ENCODE peak calls at places on chromosomes 11 and 22, in eight cellular contexts. N is A549; U is activated CD4-positive, CD25-positive, alpha-beta regulatory T cell treated with anti-CD3 and anti-CD28 coated beads, Interleukin-2, amount 50 U/mL, for 72 hours; Y is T-cell; I is HEK293T; B is GM19239; F is WERI-Rb-1; S is NCI-H524 treated with DMSO at 0.1 percent for 48 hours. G is an unnamed sample.

GRCh38 chr22:23678133-23678532 is 12.7 kb upstream of the RGL4 start:
- DNase-seq in N (no peak), U (no peak), Y (no peak), I (no peak), B (no peak), F (no peak), S (peak; percentile 86), G (no peak)

GRCh38 chr22:41517172-41518047 is 26.9 kb downstream of the POLR3H start:
- DNase-seq in N (peak; percentile 48), U (peak; percentile 46), Y (no peak), I (peak; percentile 81), B (peak; percentile 40), F (peak; percentile 69), S (no peak), G (peak; percentile 80)

GRCh38 chr11:69654660-69655478 is 13.9 kb downstream of the CCND1 start:
- DNase-seq in N (peak; percentile 95), U (no peak), Y (no peak), I (no peak), B (no peak), F (no peak), S (no peak), G (no peak)

GRCh38 chr11:17406082-17406817 is 17.8 kb upstream of the KCNJ11 start:
- DNase-seq in N (no peak), U (no peak), Y (no peak), I (no peak), B (no peak), F (no peak), S (no peak), G (no peak)

GRCh38 chr11:117176186-117176585 is 2.4 kb upstream of the SIDT2 start:
- DNase-seq in N (no peak), U (no peak), Y (no peak), I (no peak), B (no peak), F (no peak), S (no peak), G (no peak)

GRCh38 chr11:72609045-72609444 is 65.2 kb downstream of the PDE2A start:
- DNase-seq in N (peak; percentile 36), U (no peak), Y (no peak), I (peak; percentile 44), B (no peak), F (no peak), S (no peak), G (no peak)

GRCh38 chr22:49660794-49661781 is 166.6 kb downstream of the BRD1 start:
- DNase-seq in N (no peak), U (no peak), Y (no peak), I (no peak), B (no peak), F (no peak), S (no peak), G (peak; percentile 60)

GRCh38 chr22:36552300-36552699 is 23.3 kb upstream of the EIF3D start:
- DNase-seq in N (no peak), U (no peak), Y (no peak), I (no peak), B (no peak), F (no peak), S (no peak), G (no peak)